ENCODE peak calls at places on chromosome 10, in seven cellular contexts. F, R, J, P, V, T and N are unnamed samples.
A peak's percentile ranks its signal among the peaks of the same experiment; 100 is the strongest.

GRCh38 chr10:46020871-46021553 is 9.4 kb downstream of the NCOA4 start:
- DNase-seq in F (no peak), R (no peak), J (no peak), P (no peak), V (no peak), T (no peak), N (no peak)

GRCh38 chr10:20658158-20658557 is 239.0 kb downstream of the NEBL start:
- DNase-seq in F (no peak), R (no peak), J (no peak), P (no peak), V (no peak), T (no peak), N (no peak)

GRCh38 chr10:7915923-7916322 is 97.6 kb downstream of the TAF3 start:
- DNase-seq in F (no peak), R (no peak), J (no peak), P (no peak), V (no peak), T (no peak), N (no peak)

GRCh38 chr10:397321-398068 is 262.2 kb downstream of the ZMYND11 start:
- DNase-seq in F (no peak), R (no peak), J (no peak), P (no peak), V (no peak), T (no peak), N (no peak)

GRCh38 chr10:112919721-112920120 is 30.3 kb upstream of the TCF7L2 start:
- DNase-seq in F (no peak), R (no peak), J (no peak), P (no peak), V (peak; percentile 84), T (no peak), N (no peak)

GRCh38 chr10:17673517-17674051 is 29.6 kb downstream of the STAM start:
- DNase-seq in F (peak; percentile 63), R (no peak), J (no peak), P (peak; percentile 17), V (peak; percentile 77), T (no peak), N (no peak)

GRCh38 chr10:78757542-78757941 is 311.2 kb upstream of the ZMIZ1 start:
- DNase-seq in F (peak; percentile 65), R (no peak), J (peak; percentile 45), P (no peak), V (no peak), T (no peak), N (no peak)

GRCh38 chr10:4766449-4766848 is 59.6 kb upstream of the AKR1E2 start:
- DNase-seq in F (no peak), R (no peak), J (no peak), P (no peak), V (no peak), T (no peak), N (no peak)

GRCh38 chr10:89783406-89783805 is 82.0 kb downstream of the KIF20B start:
- DNase-seq in F (no peak), R (no peak), J (no peak), P (no peak), V (no peak), T (no peak), N (no peak)

GRCh38 chr10:35059486-35059885 is 30.7 kb downstream of the CUL2 start:
- DNase-seq in F (no peak), R (no peak), J (no peak), P (no peak), V (no peak), T (no peak), N (no peak)

GRCh38 chr10:77628906-77629730 is 8.5 kb downstream of the KCNMA1 start:
- DNase-seq in F (no peak), R (no peak), J (no peak), P (no peak), V (peak; percentile 87), T (no peak), N (no peak)

GRCh38 chr10:50557130-50557682 is 66.5 kb downstream of the SGMS1 start:
- DNase-seq in F (no peak), R (no peak), J (no peak), P (no peak), V (no peak), T (no peak), N (no peak)

GRCh38 chr10:50561266-50561665 is 62.5 kb downstream of the SGMS1 start:
- DNase-seq in F (no peak), R (no peak), J (no peak), P (no peak), V (no peak), T (no peak), N (no peak)

GRCh38 chr10:50560370-50560769 is 63.4 kb downstream of the SGMS1 start:
- DNase-seq in F (no peak), R (no peak), J (no peak), P (no peak), V (no peak), T (no peak), N (no peak)

GRCh38 chr10:50556238-50557120 is 67.3 kb downstream of the SGMS1 start:
- DNase-seq in F (no peak), R (no peak), J (no peak), P (no peak), V (no peak), T (no peak), N (no peak)

DNA sequence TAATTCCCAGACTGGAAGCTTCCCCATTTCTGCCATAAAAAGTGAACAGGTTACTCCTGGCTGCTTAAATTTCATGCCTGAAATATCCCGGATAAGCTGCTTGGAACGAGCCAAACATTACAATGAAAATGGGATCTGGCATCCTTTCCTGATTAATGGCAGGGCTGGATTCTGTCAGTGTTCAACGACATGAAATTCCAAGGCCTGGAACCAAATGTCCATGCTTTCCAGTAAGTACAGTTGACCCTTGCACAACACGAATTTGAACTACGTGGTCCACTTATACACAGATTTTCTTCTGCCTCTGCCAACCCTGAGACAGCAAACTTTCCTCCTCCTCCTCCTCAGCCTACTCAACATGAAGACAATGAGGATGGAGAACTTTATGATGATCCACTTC is 65.4 kb downstream of the SGMS1 start:
- DNase-seq in F (no peak), R (no peak), J (no peak), P (peak; percentile 34), V (no peak), T (no peak), N (no peak)
- H3K4me1 ChIP-seq in F (peaks cover 23% of the 10 kb centered on the region), R (peaks cover 3% of the 10 kb centered on the region), J (peaks cover 68% of the 10 kb centered on the region), P (peaks cover 25% of the 10 kb centered on the region), V (peaks cover 13% of the 10 kb centered on the region), T (peaks cover 37% of the 10 kb centered on the region), N (no peaks in the 10 kb centered on the region)

GRCh38 chr10:114683593-114683992 is 25.5 kb upstream of the ABLIM1 start:
- DNase-seq in F (no peak), R (no peak), J (peak; percentile 63), P (no peak), V (no peak), T (no peak), N (no peak)
- H3K4me3 ChIP-seq in F (no peak overlapping the region), R (no peak overlapping the region), J (peak overlapping the region; percentile 53), P (no peak overlapping the region), V (peak overlapping the region; percentile 48), T (peak overlapping the region; percentile 48), N (no peak overlapping the region)

GRCh38 chr10:96165726-96166125 is 35.6 kb downstream of the ZNF518A start:
- DNase-seq in F (no peak), R (no peak), J (no peak), P (no peak), V (no peak), T (no peak), N (no peak)

GRCh38 chr10:96172666-96173065 is 42.6 kb downstream of the ZNF518A start:
- DNase-seq in F (no peak), R (no peak), J (no peak), P (no peak), V (no peak), T (no peak), N (no peak)

GRCh38 chr10:96170212-96170611 is 40.1 kb downstream of the ZNF518A start:
- DNase-seq in F (no peak), R (no peak), J (no peak), P (no peak), V (no peak), T (no peak), N (no peak)

GRCh38 chr10:96168546-96168945 is 38.4 kb downstream of the ZNF518A start:
- DNase-seq in F (no peak), R (no peak), J (no peak), P (no peak), V (no peak), T (no peak), N (no peak)
- H3K9me3 ChIP-seq in F (no peaks in the 10 kb centered on the region), R (peaks cover 13% of the 10 kb centered on the region), J (peaks cover 75% of the 10 kb centered on the region), P (no peaks in the 10 kb centered on the region), V (peaks cover 14% of the 10 kb centered on the region), T (peaks cover 43% of the 10 kb centered on the region), N (no peaks in the 10 kb centered on the region)

GRCh38 chr10:31000071-31000787 is 31.4 kb downstream of the ZNF438 start:
- DNase-seq in F (peak; percentile 41), R (no peak), J (no peak), P (no peak), V (no peak), T (no peak), N (no peak)

GRCh38 chr10:31001740-31002139 is 29.9 kb downstream of the ZNF438 start:
- DNase-seq in F (no peak), R (no peak), J (no peak), P (no peak), V (no peak), T (no peak), N (no peak)

GRCh38 chr10:30999084-30999712 is 32.5 kb downstream of the ZNF438 start:
- DNase-seq in F (peak; percentile 43), R (no peak), J (peak; percentile 17), P (no peak), V (no peak), T (no peak), N (no peak)

GRCh38 chr10:30997536-30998252 is 34.0 kb downstream of the ZNF438 start:
- DNase-seq in F (no peak), R (no peak), J (no peak), P (no peak), V (no peak), T (no peak), N (no peak)

GRCh38 chr10:31000867-31001266 is 30.8 kb downstream of the ZNF438 start:
- DNase-seq in F (no peak), R (no peak), J (no peak), P (no peak), V (no peak), T (no peak), N (no peak)
- H3K4me1 ChIP-seq in F (peaks cover 14% of the 10 kb centered on the region), R (peaks cover 4% of the 10 kb centered on the region), J (peaks cover 85% of the 10 kb centered on the region), P (no peaks in the 10 kb centered on the region), V (peaks cover 6% of the 10 kb centered on the region), T (peaks cover 41% of the 10 kb centered on the region), N (no peaks in the 10 kb centered on the region)